ENCODE peak calls at places on chromosomes 6 and 20, in nine cellular contexts. G is gastroesophageal sphincter; K is heart left ventricle; M is A549; E is Panc1; N is stimulated activated naive B cell treated with anti-CD40 and anti-IgM and Interleukin-4, amounts not matched to agents 10 μg/mL and 1 μg/mL and 100 μg/mL, for 72 hours; S is lower lobe of right lung; T is right lobe of liver; X is naive thymus-derived CD4-positive, alpha-beta T cell. F is an unnamed sample.

GRCh38 chr6:112289039-112289566 is 34.7 kb upstream of the LAMA4 start:
- ATAC-seq in S (peak), G (peak), X (no peak), K (peak), T (peak), N (no peak), M (no peak), E (no peak), F (no peak)

GRCh38 chr20:32010666-32011065 is 428 bp downstream of the CCM2L start:
- ATAC-seq in G (no peak), N (no peak), T (no peak), S (no peak), E (peak), M (peak), X (no peak), K (peak), F (no peak)

GRCh38 chr6:158715330-158716311 is 65.8 kb downstream of the SYTL3 start:
- ATAC-seq in T (peak), G (no peak), K (no peak), N (peak), E (no peak), M (no peak), X (peak), S (peak), F (peak)

GRCh38 chr6:17492350-17492749 is 99.0 kb downstream of the CAP2 start:
- ATAC-seq in X (no peak), N (no peak), G (no peak), K (no peak), E (no peak), S (no peak), M (no peak), T (peak), F (no peak)

GRCh38 chr6:53495496-53495895 is 49.4 kb downstream of the GCLC start:
- ATAC-seq in K (no peak), E (no peak), N (no peak), X (no peak), G (no peak), M (no peak), S (no peak), T (no peak), F (no peak)

GRCh38 chr6:144265390-144265789 is 19.7 kb upstream of the UTRN start:
- ATAC-seq in K (peak), E (peak), X (no peak), S (peak), G (no peak), N (peak), M (no peak), T (peak), F (peak)

GRCh38 chr20:58256842-58257241 is 28.4 kb upstream of the ANKRD60 start:
- ATAC-seq in M (no peak), S (peak), T (peak), G (no peak), E (no peak), N (no peak), X (no peak), K (no peak), F (no peak)

GRCh38 chr6:6661684-6662083 is 73.2 kb downstream of the LY86 start:
- ATAC-seq in E (no peak), G (peak), K (peak), N (no peak), M (no peak), T (peak), X (no peak), S (peak), F (no peak)

GRCh38 chr20:2329286-2329685 is 33.5 kb downstream of the TGM3 start:
- ATAC-seq in X (no peak), K (no peak), G (no peak), M (no peak), E (no peak), S (no peak), N (no peak), T (peak), F (no peak)

GRCh38 chr20:50188879-50189680 is 1.6 kb upstream of the CEBPB start:
- ATAC-seq in M (no peak), G (no peak), K (no peak), S (no peak), N (no peak), E (no peak), T (peak), X (no peak), F (no peak)

GRCh38 chr6:68958327-68958726 is 323.2 kb downstream of the ADGRB3 start:
- ATAC-seq in N (no peak), M (no peak), G (no peak), X (no peak), K (no peak), E (no peak), S (no peak), T (peak), F (no peak)

GRCh38 chr6:152118678-152119077 is 311.2 kb downstream of the ESR1 start:
- ATAC-seq in S (no peak), T (no peak), K (peak), E (no peak), X (no peak), G (no peak), N (no peak), M (no peak), F (no peak)

GRCh38 chr20:58655328-58656094 is 4.4 kb downstream of the STX16 start:
- ATAC-seq in X (no peak), K (no peak), G (no peak), N (no peak), E (no peak), M (no peak), T (no peak), S (no peak), F (no peak)

GRCh38 chr20:57964011-57964862 is 254.4 kb upstream of the PMEPA1 start:
- ATAC-seq in G (peak), K (peak), T (no peak), S (no peak), M (peak), E (no peak), N (no peak), X (no peak), F (no peak)

GRCh38 chr20:1389703-1390385 is 3.0 kb downstream of the FKBP1A start:
- ATAC-seq in S (peak), N (peak), T (no peak), E (no peak), K (peak), M (no peak), X (no peak), G (no peak), F (no peak)

GRCh38 chr6:74091133-74091793 is 395.3 kb downstream of the CD109 start:
- ATAC-seq in S (peak), M (peak), N (no peak), G (peak), T (peak), E (peak), K (peak), X (no peak), F (no peak)

GRCh38 chr6:169858935-169859351 is 107.5 kb downstream of the ERMARD start:
- ATAC-seq in X (no peak), K (no peak), E (no peak), M (no peak), N (no peak), S (no peak), G (no peak), T (no peak), F (peak)

GRCh38 chr20:57422254-57422653 is 31.1 kb downstream of the RBM38 start:
- ATAC-seq in E (no peak), G (no peak), S (no peak), X (no peak), M (no peak), T (peak), N (no peak), K (no peak), F (no peak)

GRCh38 chr20:22795455-22795854 is 211.1 kb upstream of the FOXA2 start:
- ATAC-seq in N (no peak), M (peak), S (peak), T (no peak), X (no peak), K (no peak), G (peak), E (no peak), F (no peak)

GRCh38 chr6:143034689-143035334 is 25.9 kb upstream of the AIG1 start:
- ATAC-seq in X (no peak), N (no peak), E (no peak), G (no peak), T (no peak), S (peak), K (no peak), M (no peak), F (no peak)

GRCh38 chr6:47047479-47048411 is 5.6 kb upstream of the ADGRF1 start:
- ATAC-seq in K (peak), S (peak), T (peak), M (peak), N (peak), X (peak), E (peak), G (peak), F (peak)

GRCh38 chr6:40477246-40478126 is 109.7 kb downstream of the LRFN2 start:
- ATAC-seq in S (peak), N (no peak), K (no peak), G (no peak), X (peak), T (no peak), E (no peak), M (no peak), F (no peak)

GRCh38 chr6:33632603-33633039 is 11.5 kb downstream of the ITPR3 start:
- ATAC-seq in X (peak), T (peak), S (peak), G (no peak), N (peak), E (peak), M (peak), K (peak), F (peak)

GRCh38 chr6:91079939-91080338 is 493.1 kb upstream of the MAP3K7 start:
- ATAC-seq in S (no peak), G (no peak), E (no peak), X (peak), N (no peak), M (no peak), K (no peak), T (no peak), F (peak)

GRCh38 chr6:160456214-160456546 is 108.0 kb downstream of the SLC22A3 start:
- ATAC-seq in X (no peak), G (no peak), E (no peak), S (no peak), N (no peak), T (no peak), M (no peak), K (no peak), F (no peak)

GRCh38 chr6:129501401-129502051 is 208.5 kb downstream of the ARHGAP18 start:
- ATAC-seq in X (peak), S (peak), E (peak), T (peak), N (no peak), K (peak), M (peak), G (peak), F (no peak)

GRCh38 chr20:34965051-34965450 is 9.4 kb downstream of the MYH7B start:
- ATAC-seq in M (no peak), K (no peak), G (no peak), N (no peak), S (no peak), X (no peak), E (no peak), T (no peak), F (no peak)

GRCh38 chr6:16681260-16681873 is 79.9 kb downstream of the ATXN1 start:
- ATAC-seq in S (peak), M (peak), N (no peak), K (peak), X (peak), E (peak), T (peak), G (peak), F (no peak)